ENCODE peak calls at places on chromosomes 11 and 22, in ten cellular contexts. H, S, U, E, V, C, J, I, P and B are unnamed samples.

GRCh38 chr22:18119409-18120110 is 9.0 kb downstream of the TUBA8 start:
- DNase-seq in V (no peak), S (peak; percentile 22), C (no peak), E (no peak), J (no peak), U (peak; percentile 8), I (no peak), H (no peak), P (no peak), B (no peak)

GRCh38 chr22:46036558-46037408 is 59.8 kb upstream of the WNT7B start:
- DNase-seq in V (peak; percentile 23), S (peak; percentile 85), I (peak; percentile 57), H (no peak), P (peak; percentile 30), J (no peak), E (no peak), U (peak; percentile 36), C (peak; percentile 48), B (peak; percentile 78)

GRCh38 chr11:129814244-129814992 is 1.2 kb upstream of the TMEM45B start:
- DNase-seq in V (no peak), S (peak; percentile 55), E (no peak), I (no peak), U (no peak), C (peak; percentile 35), J (no peak), H (no peak), P (no peak), B (no peak)

GRCh38 chr11:59283825-59284772 is 71.4 kb upstream of the MPEG1 start:
- DNase-seq in E (peak; percentile 63), S (peak; percentile 71), U (peak; percentile 58), P (peak; percentile 42), V (peak; percentile 27), C (peak; percentile 41), H (peak; percentile 71), J (peak; percentile 50), I (peak; percentile 71), B (peak; percentile 67)

GRCh38 chr22:42190274-42190673 is 59.7 kb upstream of the CYP2D6 start:
- DNase-seq in S (no peak), I (no peak), H (no peak), J (no peak), P (no peak), U (no peak), V (no peak), E (no peak), C (no peak), B (no peak)

GRCh38 chr11:8219257-8220021 is 44.2 kb downstream of the LMO1 start:
- DNase-seq in H (no peak), P (peak; percentile 48), S (peak; percentile 91), C (peak; percentile 30), J (peak; percentile 84), E (peak; percentile 59), I (peak; percentile 67), U (peak; percentile 58), V (no peak), B (peak; percentile 48)

GRCh38 chr11:124878497-124879228 is 13.4 kb downstream of the ROBO3 start:
- DNase-seq in S (no peak), U (no peak), H (no peak), V (no peak), E (no peak), J (peak; percentile 10), I (no peak), P (no peak), C (no peak), B (no peak)

GRCh38 chr11:1043563-1044096 is 7.1 kb upstream of the MUC6 start:
- DNase-seq in V (no peak), E (no peak), S (no peak), I (no peak), H (no peak), J (no peak), U (no peak), C (no peak), P (no peak), B (no peak)

GRCh38 chr22:26359156-26359555 is 69.9 kb upstream of the ASPHD2 start:
- DNase-seq in V (no peak), U (no peak), P (no peak), I (no peak), J (no peak), S (no peak), H (no peak), C (no peak), E (no peak), B (no peak)

GRCh38 chr11:70532728-70533127 is 134.4 kb downstream of the CTTN start:
- DNase-seq in H (no peak), J (no peak), U (no peak), V (no peak), C (no peak), I (no peak), S (no peak), P (peak; percentile 21), E (no peak), B (no peak)

GRCh38 chr22:37020192-37020479 is 594 bp downstream of the MPST start:
- DNase-seq in P (peak; percentile 63), J (no peak), S (no peak), C (no peak), E (peak; percentile 62), U (peak; percentile 80), V (no peak), I (peak; percentile 41), H (no peak), B (peak; percentile 34)

GRCh38 chr22:37017356-37017755 is 1.9 kb downstream of the TST start:
- DNase-seq in E (no peak), I (no peak), C (no peak), U (no peak), P (no peak), J (no peak), V (no peak), S (no peak), H (no peak), B (no peak)

GRCh38 chr22:37019309-37020191 is at the start of the genes MPST and TST:
- DNase-seq in P (peak; percentile 72), H (no peak), S (peak; percentile 88), J (peak; percentile 74), V (no peak), U (peak; percentile 80), C (no peak), E (peak; percentile 62), I (peak; percentile 58), B (peak; percentile 59)

GRCh38 chr22:37018815-37019308 is 385 bp downstream of the TST start:
- DNase-seq in H (no peak), S (peak; percentile 84), C (no peak), J (peak; percentile 65), V (no peak), P (peak; percentile 82), E (peak; percentile 70), I (peak; percentile 32), U (peak; percentile 89), B (no peak)

DNA sequence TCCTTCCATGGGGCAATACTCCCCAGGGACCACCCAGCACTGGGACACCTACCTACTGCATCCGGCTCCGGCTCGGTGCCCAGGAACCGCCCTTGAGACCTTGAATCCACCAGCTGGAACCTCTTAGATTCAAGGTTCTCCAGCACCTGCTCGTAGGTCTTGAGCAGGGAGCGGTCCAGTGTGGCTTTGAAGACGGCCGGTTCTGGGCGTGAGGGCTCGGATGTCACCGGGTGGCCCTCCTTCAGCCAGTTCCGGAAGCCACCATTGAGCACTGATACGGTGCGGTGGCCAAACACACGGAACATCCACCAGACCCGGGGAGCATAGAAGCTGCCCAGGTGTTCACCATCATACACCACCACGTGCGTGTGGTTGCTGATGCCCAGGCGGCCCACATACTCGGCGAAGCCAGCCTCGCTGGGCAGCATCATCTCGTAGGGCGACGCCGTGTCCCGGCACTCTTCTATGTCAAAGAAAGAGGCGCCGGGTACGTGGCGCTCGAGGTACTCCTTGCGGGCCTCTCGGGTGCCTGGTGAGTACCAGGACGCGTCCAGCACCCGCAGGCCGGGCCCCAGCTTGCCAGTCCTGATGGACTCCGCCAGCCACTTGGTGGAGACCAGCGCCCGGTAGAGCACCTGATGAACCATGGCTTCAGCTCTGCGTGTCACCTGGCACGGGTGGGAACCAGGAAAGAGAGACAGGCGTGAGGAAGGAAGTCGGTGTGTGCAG is 997 bp downstream of the TST start:
- DNase-seq in V (no peak), J (no peak), I (no peak), E (no peak), P (no peak), C (no peak), H (no peak), U (no peak), S (no peak), B (no peak)
- H3K9ac ChIP-seq in V (peak overlapping the region; percentile 91), J (peak overlapping the region; percentile 62), I (peak overlapping the region; percentile 73), E (peak overlapping the region; percentile 85), P (peak overlapping the region; percentile 77), C (no peak overlapping the region), H (peak overlapping the region; percentile 74), U (peak overlapping the region; percentile 83), S (peak overlapping the region; percentile 73), B (no peak overlapping the region)

DNA sequence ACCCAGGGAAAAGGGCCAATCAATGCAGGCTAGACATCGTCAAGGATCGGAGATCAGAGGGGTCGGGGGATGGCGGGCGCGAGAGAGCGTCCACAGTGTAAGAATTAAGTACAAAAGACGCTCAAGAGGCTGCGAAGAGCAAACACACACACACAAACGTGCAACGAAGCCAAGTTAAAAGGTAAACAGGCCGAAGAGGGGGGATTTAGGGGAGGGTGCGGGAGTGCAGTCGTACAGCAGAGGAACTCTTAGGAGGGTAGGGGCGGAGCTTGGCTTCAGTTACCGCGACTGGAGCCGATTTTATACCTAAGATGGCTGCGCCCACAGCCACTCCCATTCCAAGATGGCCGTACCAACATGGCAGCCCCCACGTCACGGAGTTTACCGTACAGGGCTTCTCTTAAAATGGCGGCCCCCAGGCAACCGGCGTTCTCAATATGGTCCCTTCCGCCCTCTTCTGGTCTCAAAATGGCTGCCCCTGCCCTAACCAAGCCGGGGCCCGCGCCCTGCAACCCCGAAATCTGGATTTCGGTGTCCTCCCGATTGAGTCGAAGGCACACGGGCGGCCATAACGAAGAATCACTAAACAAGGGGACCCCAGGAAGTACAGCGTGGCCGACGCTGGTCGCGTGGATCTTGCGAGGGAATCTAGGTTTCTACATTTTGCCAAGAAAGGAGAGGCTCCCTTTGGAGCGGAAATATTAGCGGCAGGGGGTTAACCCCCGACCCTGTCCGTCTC is 2.0 kb downstream of the GNG3 start:
- DNase-seq in P (peak; percentile 97), S (peak; percentile 98), J (peak; percentile 98), H (peak; percentile 91), I (no peak), C (peak; percentile 98), U (peak; percentile 97), V (peak; percentile 98), E (peak; percentile 98), B (peak; percentile 98)
- H3K9ac ChIP-seq in P (peak overlapping the region; percentile 98), S (peak overlapping the region; percentile 84), J (peak overlapping the region; percentile 91), H (peak overlapping the region; percentile 90), I (no peak overlapping the region), C (peak overlapping the region; percentile 74), U (peak overlapping the region; percentile 95), V (peak overlapping the region; percentile 81), E (peak overlapping the region; percentile 59), B (peak overlapping the region; percentile 93)

GRCh38 chr11:122850076-122850631 is 11.9 kb downstream of the CRTAM start:
- DNase-seq in U (no peak), S (peak; percentile 85), C (no peak), P (peak; percentile 68), V (no peak), E (no peak), I (no peak), H (no peak), J (peak; percentile 34), B (no peak)
- H3K9ac ChIP-seq in U (no peak overlapping the region), S (no peak overlapping the region), C (no peak overlapping the region), P (peak overlapping the region; percentile 29), V (no peak overlapping the region), E (no peak overlapping the region), I (no peak overlapping the region), H (no peak overlapping the region), J (no peak overlapping the region), B (no peak overlapping the region)

DNA sequence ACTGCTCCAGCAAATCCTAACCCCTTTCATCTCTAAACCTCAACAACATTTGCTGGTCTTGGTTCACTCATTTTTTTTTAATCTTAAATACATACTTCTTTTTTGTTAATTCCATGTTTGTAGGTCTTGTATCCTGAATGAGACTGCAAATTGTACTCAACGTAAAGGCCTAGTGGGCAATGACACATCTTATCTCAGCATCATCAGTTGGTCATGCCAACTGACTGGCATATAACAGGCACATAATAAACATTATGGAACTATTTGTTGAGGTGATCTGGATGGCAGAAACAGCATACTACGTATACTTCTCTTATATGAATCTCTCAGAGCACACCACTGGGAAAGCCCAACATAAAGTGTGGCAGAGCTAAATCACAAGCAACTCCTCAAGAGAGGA is 116.7 kb downstream of the RBFOX2 start:
- DNase-seq in P (no peak), S (no peak), J (no peak), C (no peak), V (no peak), E (no peak), H (no peak), I (peak; percentile 6), U (no peak), B (no peak)
- H3K9ac ChIP-seq in P (no peak overlapping the region), S (no peak overlapping the region), J (no peak overlapping the region), C (no peak overlapping the region), V (no peak overlapping the region), E (no peak overlapping the region), H (no peak overlapping the region), I (no peak overlapping the region), U (no peak overlapping the region), B (no peak overlapping the region)